ENCODE peak calls at places on chromosomes 12 and 14, in five cellular contexts. U is H9, L is neuronal stem cell, E is H1, O is trophoblast cell. H is an unnamed sample.

GRCh38 chr14:102279282-102279681 is 25.7 kb downstream of the MOK start:
- DNase-seq in L (no peak), O (no peak), E (no peak), U (no peak), H (no peak)

GRCh38 chr12:42282301-42282700 is 43.6 kb downstream of the ZCRB1 start:
- DNase-seq in O (no peak), E (no peak), U (no peak), L (no peak), H (no peak)

GRCh38 chr12:25187781-25188180 is 7.2 kb downstream of the DNAI7 start:
- DNase-seq in U (no peak), L (no peak), O (no peak), E (no peak), H (peak)

GRCh38 chr12:104695453-104696148 is 238.9 kb downstream of the CHST11 start:
- DNase-seq in O (peak), U (no peak), L (no peak), E (no peak), H (peak)

GRCh38 chr14:105498430-105499255 is 7.6 kb downstream of the TEDC1 start:
- DNase-seq in O (peak), U (peak), E (no peak), L (no peak), H (no peak)

GRCh38 chr14:52596861-52597260 is 44.2 kb downstream of the GPR137C start:
- DNase-seq in U (no peak), L (no peak), O (peak), E (no peak), H (no peak)

GRCh38 chr12:14771651-14772137 is 31.6 kb downstream of the WBP11 start:
- DNase-seq in U (peak), O (peak), E (no peak), L (no peak), H (peak)

GRCh38 chr14:99698642-99699041 is 14.5 kb downstream of the CYP46A1 start:
- DNase-seq in U (no peak), O (no peak), E (peak), L (no peak), H (no peak)

GRCh38 chr12:15323530-15323929 is 1.2 kb downstream of the PTPRO start:
- DNase-seq in U (no peak), L (no peak), E (no peak), O (no peak), H (no peak)

GRCh38 chr12:51951843-51952722 is 584 bp downstream of the ACVR1B start:
- DNase-seq in O (no peak), E (peak), L (no peak), U (peak), H (no peak)

GRCh38 chr14:84882830-84883229 is 647.1 kb upstream of the FLRT2 start:
- DNase-seq in U (no peak), L (no peak), E (no peak), O (no peak), H (no peak)

GRCh38 chr12:51631021-51631420 is 40.0 kb downstream of the SCN8A start:
- DNase-seq in E (no peak), O (no peak), L (no peak), U (no peak), H (no peak)

GRCh38 chr12:89707992-89708792 is 446 bp downstream of the ATP2B1 start:
- DNase-seq in L (no peak), E (peak), U (peak), O (peak), H (peak)

GRCh38 chr12:113310489-113310888 is 24.4 kb downstream of the SLC8B1 start:
- DNase-seq in L (no peak), U (peak), E (no peak), O (no peak), H (no peak)

GRCh38 chr12:70507442-70507841 is 129.8 kb downstream of the PTPRB start:
- DNase-seq in U (no peak), O (no peak), L (no peak), E (no peak), H (no peak)

GRCh38 chr12:28145211-28145610 is 45.0 kb upstream of the CCDC91 start:
- DNase-seq in O (no peak), E (no peak), U (no peak), L (no peak), H (no peak)

GRCh38 chr12:124286946-124287345 is 7.9 kb upstream of the RFLNA start:
- DNase-seq in U (no peak), L (no peak), O (no peak), E (no peak), H (no peak)

GRCh38 chr12:25276199-25276937 is 25.6 kb upstream of the KRAS start:
- DNase-seq in E (no peak), U (no peak), O (peak), L (no peak), H (peak)

GRCh38 chr12:19431407-19432308 is 7.6 kb upstream of the AEBP2 start:
- DNase-seq in O (peak), U (peak), L (no peak), E (no peak), H (peak)

GRCh38 chr14:21014761-21015190 is 10.1 kb downstream of the NDRG2 start:
- DNase-seq in U (peak), O (peak), E (peak), L (peak), H (peak)

GRCh38 chr14:93100098-93100497 is 15.6 kb downstream of the ITPK1 start:
- DNase-seq in L (no peak), E (no peak), U (no peak), O (peak), H (no peak)
- H2BK12ac ChIP-seq in L (peak), E (no peak), U (no peak), O (no peak), H (no peak)

DNA sequence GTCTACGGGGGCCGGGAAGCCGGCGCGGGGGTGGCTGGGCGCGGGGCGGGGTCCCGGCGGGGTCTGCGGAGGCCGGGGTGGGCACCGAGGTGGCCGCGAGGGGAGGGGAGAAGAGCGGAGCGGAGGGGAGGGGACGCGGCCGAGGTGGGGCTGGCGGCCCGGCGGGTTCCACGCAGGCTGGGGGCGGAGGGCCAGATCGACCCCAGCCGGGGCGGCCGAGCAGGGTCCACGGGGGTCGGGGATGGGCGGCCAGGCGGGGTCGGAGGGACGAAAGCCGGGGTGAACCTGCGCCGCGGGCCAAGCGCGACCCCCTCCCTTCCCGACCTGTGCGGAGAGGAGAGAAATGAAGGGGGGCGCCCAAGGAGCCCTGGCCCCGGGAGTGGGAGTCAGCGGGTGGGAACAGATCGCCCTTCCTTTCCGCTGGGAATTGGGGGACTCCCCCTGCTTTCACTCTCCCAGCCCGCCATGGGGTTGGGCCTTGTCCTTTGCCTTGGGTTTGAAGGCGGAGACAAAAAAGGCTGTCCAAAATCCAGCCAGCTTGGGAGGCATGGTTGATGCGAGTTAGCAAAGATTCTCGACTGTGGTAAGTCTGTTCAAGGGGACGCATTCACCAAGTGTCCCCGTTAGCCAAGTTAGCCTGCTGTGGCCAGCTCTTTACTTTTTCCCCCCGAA is 493 bp upstream of the CKAP4 start:
- DNase-seq in L (peak), O (peak), E (peak), U (peak), H (peak)
- H2BK12ac ChIP-seq in L (no peak), O (no peak), E (no peak), U (no peak), H (peak)

DNA sequence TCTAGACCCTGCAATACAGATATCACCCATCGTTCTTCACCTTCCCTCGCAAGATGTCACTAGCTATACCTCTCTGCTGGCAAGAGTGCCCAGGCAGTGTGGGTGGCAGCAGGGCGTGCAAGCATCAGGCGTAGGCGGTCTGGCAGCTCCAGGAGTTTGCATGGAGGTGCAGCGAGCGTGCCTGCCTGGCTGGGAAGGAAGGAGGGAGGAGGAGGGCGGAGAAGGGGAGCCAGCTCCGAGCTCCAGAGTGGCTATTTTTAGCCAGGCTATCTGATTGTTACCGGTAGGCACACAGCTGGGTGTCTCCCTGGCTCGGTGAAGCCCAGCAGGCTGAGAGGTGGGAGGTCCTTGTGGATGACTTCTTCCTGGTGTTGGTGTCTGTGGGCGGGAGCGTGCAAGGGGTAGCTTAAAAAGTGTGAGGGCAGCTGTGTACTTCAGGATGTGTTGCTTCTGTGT is 6.2 kb downstream of the FOXJ2 start:
- DNase-seq in L (peak), O (no peak), U (peak), E (peak), H (peak)
- H2BK12ac ChIP-seq in L (peak), O (no peak), U (no peak), E (peak), H (no peak)

GRCh38 chr14:94411638-94412037 is 23.2 kb upstream of the SERPINA1 start:
- DNase-seq in L (no peak), O (no peak), U (no peak), E (no peak), H (no peak)
- H2BK12ac ChIP-seq in L (no peak), O (no peak), U (no peak), E (no peak), H (no peak)

DNA sequence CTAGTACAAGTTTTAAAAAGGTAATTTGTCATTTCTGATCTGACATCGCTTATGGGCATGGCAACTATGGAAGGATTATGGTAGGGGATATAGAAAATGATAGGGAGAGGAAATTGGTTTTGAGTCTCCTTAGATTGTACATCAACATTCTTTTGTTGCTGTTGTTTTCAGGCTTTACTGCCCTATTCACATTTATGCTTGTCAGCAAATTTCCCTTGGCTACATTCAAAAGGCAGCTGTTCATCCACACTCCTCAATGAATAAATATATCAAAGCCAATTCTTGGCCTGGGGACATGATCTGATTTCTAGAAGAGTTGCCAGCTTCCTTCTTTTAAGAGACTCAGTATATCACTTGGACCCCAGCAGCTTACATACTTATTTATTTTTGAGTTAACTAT is 283.4 kb downstream of the CEP128 start:
- DNase-seq in L (no peak), O (no peak), U (no peak), E (no peak), H (no peak)
- H2BK12ac ChIP-seq in L (no peak), O (no peak), U (no peak), E (no peak), H (no peak)

H was measured in mesenchymal stem cell.